ENCODE peak calls at places on chromosomes 11 and 22, in four cellular contexts. Y is left ventricle myocardium superior, B is H9, T is NCI-H1092. G is an unnamed sample.
A peak's percentile ranks its signal among the peaks of the same experiment; 100 is the strongest.

GRCh38 chr11:76792505-76793264 is 9.5 kb downstream of the TSKU start:
- DNase-seq in Y (no peak), B (no peak), T (no peak), G (no peak)

GRCh38 chr22:19495562-19496323 is 16.0 kb downstream of the CDC45 start:
- DNase-seq in Y (no peak), B (no peak), T (no peak), G (no peak)

GRCh38 chr22:47213571-47214230 is 451.3 kb downstream of the TBC1D22A start:
- DNase-seq in Y (no peak), B (peak; percentile 40), T (no peak), G (peak; percentile 83)

GRCh38 chr11:86174101-86175046 is 70.2 kb upstream of the EED start:
- DNase-seq in Y (peak; percentile 79), B (no peak), T (no peak), G (peak; percentile 50)

GRCh38 chr11:101584651-101585050 is 844 bp upstream of the TRPC6 start:
- DNase-seq in Y (no peak), B (no peak), T (no peak), G (no peak)

GRCh38 chr11:86660011-86660595 is 12.3 kb downstream of the ME3 start:
- DNase-seq in Y (no peak), B (no peak), T (no peak), G (no peak)

GRCh38 chr11:67371549-67372231 is 1.7 kb downstream of the CLCF1 start:
- DNase-seq in Y (no peak), B (peak; percentile 66), T (no peak), G (peak; percentile 69)

GRCh38 chr11:45091563-45092392 is 54.7 kb upstream of the PRDM11 start:
- DNase-seq in Y (no peak), B (peak; percentile 86), T (no peak), G (peak; percentile 91)

GRCh38 chr22:24518774-24519485 is 23.8 kb downstream of the UPB1 start:
- DNase-seq in Y (no peak), B (no peak), T (no peak), G (no peak)

GRCh38 chr11:2567026-2567671 is 122.3 kb downstream of the KCNQ1 start:
- DNase-seq in Y (peak; percentile 17), B (no peak), T (no peak), G (no peak)

GRCh38 chr11:86151188-86152005 is 82.5 kb upstream of the PICALM start:
- DNase-seq in Y (peak; percentile 58), B (no peak), T (no peak), G (peak; percentile 29)

G was measured in ELF-1.